ENCODE peak calls at places on chromosomes 4 and X, in nine cellular contexts. L is HepG2, A is A549, F is HCT116, J is GM23338, N is K562, Q is Panc1, V is SK-N-SH, U is HL-60. D is an unnamed sample.

GRCh38 chrX:37578045-37578444 is 6.6 kb downstream of the LANCL3 start:
- DNase-seq in F (no peak), N (no peak), U (no peak), Q (no peak), L (no peak), A (no peak), V (no peak), J (no peak), D (no peak)

GRCh38 chrX:11532291-11533075 is 133.2 kb downstream of the ARHGAP6 start:
- DNase-seq in J (peak), V (no peak), N (peak), L (no peak), Q (no peak), A (no peak), U (no peak), F (no peak), D (no peak)

GRCh38 chrX:49266536-49267445 is 2.3 kb upstream of the FOXP3 start:
- DNase-seq in F (no peak), N (no peak), U (no peak), A (no peak), Q (no peak), J (no peak), V (no peak), L (no peak), D (no peak)

GRCh38 chrX:13007519-13008188 is 32.7 kb downstream of the TMSB4X start:
- DNase-seq in A (no peak), U (no peak), V (no peak), Q (no peak), J (no peak), F (no peak), N (no peak), L (no peak), D (no peak)

GRCh38 chr4:151087467-151087866 is 12.0 kb upstream of the RPS3A start:
- DNase-seq in J (peak), V (no peak), U (no peak), L (no peak), N (no peak), Q (no peak), A (no peak), F (no peak), D (no peak)

GRCh38 chr4:7650606-7651400 is 216.1 kb upstream of the PSAPL1 start:
- DNase-seq in N (peak), U (no peak), L (no peak), J (peak), Q (no peak), A (no peak), F (peak), V (no peak), D (no peak)

GRCh38 chr4:137610960-137611359 is 78.7 kb upstream of the PCDH18 start:
- DNase-seq in F (no peak), V (no peak), U (no peak), A (no peak), N (no peak), Q (no peak), J (peak), L (peak), D (no peak)

GRCh38 chr4:175109933-175110332 is 191.8 kb downstream of the ADAM29 start:
- DNase-seq in N (no peak), U (no peak), F (no peak), A (no peak), L (no peak), Q (no peak), J (peak), V (no peak), D (peak)

GRCh38 chr4:71259911-71260331 is 78.9 kb upstream of the SLC4A4 start:
- DNase-seq in N (no peak), U (no peak), Q (no peak), V (no peak), J (no peak), F (no peak), A (no peak), L (no peak), D (no peak)

GRCh38 chr4:89492476-89493110 is 185.0 kb upstream of the GPRIN3 start:
- DNase-seq in Q (no peak), U (no peak), L (no peak), F (no peak), A (no peak), J (no peak), N (no peak), V (no peak), D (no peak)
- TF ChIP-seq REST in Q (no peak), U (no peak), L (no peak), F (no peak), A (no peak), J (no peak), N (no peak), V (no peak), D (no peak)

DNA sequence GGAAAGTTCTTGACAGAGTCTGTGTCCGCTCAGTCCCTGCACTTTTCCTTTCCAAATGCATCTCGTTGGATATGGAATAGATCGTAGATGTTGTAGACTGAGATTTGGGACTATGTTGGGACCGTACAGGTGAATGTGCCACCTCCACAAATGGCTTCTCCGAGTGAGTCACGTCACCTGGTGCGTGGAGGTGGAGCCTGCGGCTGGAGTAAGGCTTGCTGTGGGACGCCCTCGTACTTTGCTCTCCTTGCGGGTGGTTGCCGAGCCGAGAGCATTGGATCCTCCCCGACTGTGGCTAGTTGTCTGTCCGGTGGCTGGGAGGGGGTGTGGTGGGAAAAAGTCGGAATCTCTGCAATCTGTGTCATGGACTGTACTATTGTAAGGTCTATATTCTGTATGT is 60.5 kb downstream of the NELFA start:
- DNase-seq in V (no peak), A (no peak), Q (no peak), L (no peak), F (no peak), N (no peak), J (no peak), U (no peak), D (no peak)
- TF ChIP-seq REST in V (no peak), A (no peak), Q (no peak), L (no peak), F (no peak), N (no peak), J (no peak), U (no peak), D (no peak)

GRCh38 chrX:107728342-107729099 is 47.1 kb downstream of the TSC22D3 start:
- DNase-seq in F (no peak), J (no peak), V (no peak), U (no peak), A (no peak), L (no peak), Q (no peak), N (no peak), D (no peak)
- TF ChIP-seq REST in F (no peak), J (no peak), V (no peak), U (no peak), A (no peak), L (no peak), Q (no peak), N (no peak), D (no peak)

GRCh38 chr4:26273308-26273980 is 47.4 kb upstream of the RBPJ start:
- DNase-seq in F (no peak), Q (no peak), L (no peak), J (peak), A (no peak), U (peak), N (no peak), V (no peak), D (no peak)
- TF ChIP-seq REST in F (no peak), Q (no peak), L (no peak), J (no peak), A (no peak), U (no peak), N (no peak), V (no peak), D (no peak)

GRCh38 chr4:119628281-119629141 is at the start of gene PDE5A:
- DNase-seq in J (peak), N (peak), U (peak), A (peak), L (peak), V (peak), F (peak), Q (no peak), D (no peak)

GRCh38 chr4:119626943-119627266 is 1.7 kb downstream of the PDE5A start:
- DNase-seq in N (no peak), F (no peak), U (no peak), V (no peak), Q (no peak), J (no peak), A (no peak), L (no peak), D (no peak)

GRCh38 chr4:119629142-119629471 is 503 bp upstream of the PDE5A start:
- DNase-seq in V (no peak), Q (no peak), J (no peak), N (no peak), L (no peak), A (no peak), F (no peak), U (no peak), D (no peak)

GRCh38 chr4:119627267-119628190 is 1.1 kb downstream of the PDE5A start:
- DNase-seq in N (peak), Q (no peak), U (no peak), F (peak), J (peak), A (peak), V (peak), L (no peak), D (no peak)

GRCh38 chr4:119626420-119626819 is 2.2 kb downstream of the PDE5A start:
- DNase-seq in U (no peak), A (no peak), Q (no peak), V (no peak), N (no peak), F (no peak), L (no peak), J (no peak), D (no peak)
- TF ChIP-seq REST in U (no peak), A (no peak), Q (no peak), V (no peak), N (no peak), F (no peak), L (no peak), J (no peak), D (no peak)

GRCh38 chrX:72306085-72306801 is 529 bp upstream of the CITED1 start:
- DNase-seq in U (no peak), J (peak), L (no peak), V (peak), Q (no peak), F (no peak), A (peak), N (peak), D (no peak)
- TF ChIP-seq REST in U (no peak), J (no peak), L (no peak), V (no peak), Q (no peak), F (no peak), A (no peak), N (no peak), D (no peak)

GRCh38 chr4:124936427-124936826 is 223.9 kb upstream of the ANKRD50 start:
- DNase-seq in U (no peak), A (no peak), Q (no peak), F (no peak), L (no peak), V (peak), J (no peak), N (no peak), D (no peak)
- TF ChIP-seq REST in U (no peak), A (no peak), Q (no peak), F (no peak), L (no peak), V (no peak), J (no peak), N (no peak), D (no peak)

GRCh38 chr4:98470366-98470765 is 188.0 kb downstream of the TSPAN5 start:
- DNase-seq in L (no peak), A (no peak), U (no peak), V (no peak), J (no peak), Q (no peak), F (no peak), N (no peak), D (no peak)
- TF ChIP-seq REST in L (no peak), A (no peak), U (no peak), V (no peak), J (no peak), Q (no peak), F (no peak), N (no peak), D (no peak)

DNA sequence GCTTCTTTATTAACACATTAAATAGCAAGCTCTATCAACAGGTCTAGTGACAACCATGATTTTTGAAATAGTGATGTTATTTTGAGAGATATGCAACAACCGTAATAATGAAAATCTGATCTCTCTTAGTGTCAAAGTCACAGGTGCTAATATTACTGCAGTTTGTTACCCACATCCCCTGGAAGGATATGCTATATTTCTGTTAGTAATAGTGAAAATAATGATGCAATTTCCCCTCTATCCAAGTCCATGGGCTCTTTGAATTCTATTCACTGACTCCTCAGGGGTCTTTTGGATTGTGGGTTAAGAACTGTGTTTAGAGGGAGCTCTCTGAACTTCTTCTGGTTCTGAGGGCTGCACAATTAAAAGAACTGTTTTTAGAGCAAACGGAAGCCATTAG is 3.0 kb upstream of the HSD17B10 start:
- DNase-seq in F (no peak), Q (no peak), A (no peak), U (no peak), V (no peak), L (no peak), J (no peak), N (no peak), D (no peak)
- TF ChIP-seq REST in F (no peak), Q (no peak), A (no peak), U (no peak), V (no peak), L (no peak), J (no peak), N (no peak), D (no peak)